ENCODE peak calls at places on chromosomes 16 and 17, in ten cellular contexts. One of them, this sample, is unnamed.

GRCh38 chr16:19831678-19832077 is 53.0 kb downstream of the GPRC5B start:
- DNase-seq in WTC11: no peak
- DNase-seq in activated B cell treated with CpG ODN at 0.5 μM for 24 hours: no peak
- DNase-seq in fibroblast of pulmonary artery: peak; percentile 64
- DNase-seq in thoracic aorta: no peak
- DNase-seq in Panc1: peak; percentile 42
- DNase-seq in astrocyte of the cerebellum: peak; percentile 45
- DNase-seq in psoas muscle: no peak
- DNase-seq in left lung: no peak
- DNase-seq in Peyer's patch: no peak
- DNase-seq in this sample: no peak

GRCh38 chr17:78774956-78775571 is 7.0 kb downstream of the CYTH1 start:
- DNase-seq in Peyer's patch: peak; percentile 51
- DNase-seq in psoas muscle: no peak
- DNase-seq in fibroblast of pulmonary artery: no peak
- DNase-seq in left lung: no peak
- DNase-seq in activated B cell treated with CpG ODN at 0.5 μM for 24 hours: peak; percentile 57
- DNase-seq in WTC11: no peak
- DNase-seq in astrocyte of the cerebellum: no peak
- DNase-seq in Panc1: no peak
- DNase-seq in thoracic aorta: no peak
- DNase-seq in this sample: peak; percentile 64

GRCh38 chr17:68048996-68049395 is 13.5 kb downstream of the KPNA2 start:
- DNase-seq in Panc1: no peak
- DNase-seq in left lung: no peak
- DNase-seq in thoracic aorta: no peak
- DNase-seq in activated B cell treated with CpG ODN at 0.5 μM for 24 hours: no peak
- DNase-seq in fibroblast of pulmonary artery: no peak
- DNase-seq in WTC11: no peak
- DNase-seq in Peyer's patch: no peak
- DNase-seq in astrocyte of the cerebellum: no peak
- DNase-seq in psoas muscle: no peak
- DNase-seq in this sample: no peak

GRCh38 chr17:31144427-31144826 is 49.6 kb downstream of the NF1 start:
- DNase-seq in left lung: no peak
- DNase-seq in astrocyte of the cerebellum: no peak
- DNase-seq in thoracic aorta: no peak
- DNase-seq in Peyer's patch: no peak
- DNase-seq in fibroblast of pulmonary artery: no peak
- DNase-seq in psoas muscle: no peak
- DNase-seq in activated B cell treated with CpG ODN at 0.5 μM for 24 hours: no peak
- DNase-seq in Panc1: no peak
- DNase-seq in WTC11: no peak
- DNase-seq in this sample: no peak

GRCh38 chr16:81061855-81062608 is 15.0 kb downstream of the C16orf46 start:
- DNase-seq in WTC11: no peak
- DNase-seq in psoas muscle: no peak
- DNase-seq in astrocyte of the cerebellum: no peak
- DNase-seq in thoracic aorta: no peak
- DNase-seq in activated B cell treated with CpG ODN at 0.5 μM for 24 hours: no peak
- DNase-seq in left lung: no peak
- DNase-seq in fibroblast of pulmonary artery: no peak
- DNase-seq in Panc1: no peak
- DNase-seq in Peyer's patch: no peak
- DNase-seq in this sample: no peak

GRCh38 chr16:89409161-89409711 is 81.1 kb downstream of the ANKRD11 start:
- DNase-seq in astrocyte of the cerebellum: no peak
- DNase-seq in Peyer's patch: no peak
- DNase-seq in psoas muscle: no peak
- DNase-seq in activated B cell treated with CpG ODN at 0.5 μM for 24 hours: no peak
- DNase-seq in left lung: no peak
- DNase-seq in Panc1: no peak
- DNase-seq in WTC11: no peak
- DNase-seq in thoracic aorta: no peak
- DNase-seq in fibroblast of pulmonary artery: peak; percentile 38
- DNase-seq in this sample: peak; percentile 63

GRCh38 chr17:1890758-1891450 is 61.1 kb downstream of the RPA1 start:
- DNase-seq in Panc1: no peak
- DNase-seq in WTC11: no peak
- DNase-seq in psoas muscle: no peak
- DNase-seq in left lung: no peak
- DNase-seq in fibroblast of pulmonary artery: no peak
- DNase-seq in thoracic aorta: no peak
- DNase-seq in Peyer's patch: no peak
- DNase-seq in activated B cell treated with CpG ODN at 0.5 μM for 24 hours: no peak
- DNase-seq in astrocyte of the cerebellum: no peak
- DNase-seq in this sample: peak; percentile 43

GRCh38 chr17:62648954-62649294 is 21.5 kb downstream of the MRC2 start:
- DNase-seq in Peyer's patch: no peak
- DNase-seq in WTC11: peak; percentile 23
- DNase-seq in activated B cell treated with CpG ODN at 0.5 μM for 24 hours: no peak
- DNase-seq in fibroblast of pulmonary artery: no peak
- DNase-seq in psoas muscle: no peak
- DNase-seq in Panc1: no peak
- DNase-seq in astrocyte of the cerebellum: no peak
- DNase-seq in thoracic aorta: no peak
- DNase-seq in left lung: no peak
- DNase-seq in this sample: no peak

GRCh38 chr17:36535669-36536081 is 888 bp downstream of the PIGW start:
- DNase-seq in Peyer's patch: no peak
- DNase-seq in Panc1: no peak
- DNase-seq in psoas muscle: no peak
- DNase-seq in thoracic aorta: no peak
- DNase-seq in fibroblast of pulmonary artery: no peak
- DNase-seq in left lung: no peak
- DNase-seq in activated B cell treated with CpG ODN at 0.5 μM for 24 hours: no peak
- DNase-seq in astrocyte of the cerebellum: no peak
- DNase-seq in WTC11: no peak
- DNase-seq in this sample: no peak
- TF ChIP-seq CTCF in Peyer's patch: no peak
- TF ChIP-seq CTCF in Panc1: no peak
- TF ChIP-seq CTCF in psoas muscle: no peak
- TF ChIP-seq CTCF in thoracic aorta: no peak
- TF ChIP-seq CTCF in fibroblast of pulmonary artery: no peak
- TF ChIP-seq CTCF in left lung: no peak
- TF ChIP-seq CTCF in activated B cell treated with CpG ODN at 0.5 μM for 24 hours: no peak
- TF ChIP-seq CTCF in astrocyte of the cerebellum: no peak
- TF ChIP-seq CTCF in WTC11: no peak
- TF ChIP-seq CTCF in this sample: no peak

GRCh38 chr17:82915010-82915696 is 75.3 kb upstream of the ZNF750 start:
- DNase-seq in thoracic aorta: no peak
- DNase-seq in left lung: no peak
- DNase-seq in Peyer's patch: no peak
- DNase-seq in psoas muscle: no peak
- DNase-seq in activated B cell treated with CpG ODN at 0.5 μM for 24 hours: no peak
- DNase-seq in Panc1: no peak
- DNase-seq in WTC11: peak; percentile 49
- DNase-seq in fibroblast of pulmonary artery: no peak
- DNase-seq in astrocyte of the cerebellum: no peak
- DNase-seq in this sample: no peak

GRCh38 chr17:82915697-82916027 is 75.8 kb upstream of the ZNF750 start:
- DNase-seq in WTC11: no peak
- DNase-seq in activated B cell treated with CpG ODN at 0.5 μM for 24 hours: peak; percentile 30
- DNase-seq in astrocyte of the cerebellum: no peak
- DNase-seq in fibroblast of pulmonary artery: no peak
- DNase-seq in thoracic aorta: no peak
- DNase-seq in psoas muscle: no peak
- DNase-seq in Panc1: no peak
- DNase-seq in Peyer's patch: no peak
- DNase-seq in left lung: no peak
- DNase-seq in this sample: no peak

GRCh38 chr17:82920150-82920549 is 80.3 kb upstream of the ZNF750 start:
- DNase-seq in psoas muscle: no peak
- DNase-seq in astrocyte of the cerebellum: no peak
- DNase-seq in fibroblast of pulmonary artery: no peak
- DNase-seq in Peyer's patch: no peak
- DNase-seq in Panc1: no peak
- DNase-seq in activated B cell treated with CpG ODN at 0.5 μM for 24 hours: no peak
- DNase-seq in left lung: no peak
- DNase-seq in thoracic aorta: no peak
- DNase-seq in WTC11: no peak
- DNase-seq in this sample: no peak

GRCh38 chr17:82918508-82918907 is 78.7 kb upstream of the ZNF750 start:
- DNase-seq in astrocyte of the cerebellum: no peak
- DNase-seq in Peyer's patch: no peak
- DNase-seq in psoas muscle: no peak
- DNase-seq in fibroblast of pulmonary artery: no peak
- DNase-seq in thoracic aorta: no peak
- DNase-seq in WTC11: no peak
- DNase-seq in Panc1: no peak
- DNase-seq in left lung: no peak
- DNase-seq in activated B cell treated with CpG ODN at 0.5 μM for 24 hours: no peak
- DNase-seq in this sample: no peak

GRCh38 chr17:82917656-82918345 is 78.0 kb upstream of the ZNF750 start:
- DNase-seq in thoracic aorta: no peak
- DNase-seq in activated B cell treated with CpG ODN at 0.5 μM for 24 hours: no peak
- DNase-seq in left lung: no peak
- DNase-seq in Peyer's patch: no peak
- DNase-seq in WTC11: peak; percentile 62
- DNase-seq in fibroblast of pulmonary artery: peak; percentile 26
- DNase-seq in psoas muscle: no peak
- DNase-seq in astrocyte of the cerebellum: no peak
- DNase-seq in Panc1: no peak
- DNase-seq in this sample: no peak
- TF ChIP-seq CTCF in thoracic aorta: peak; percentile 23
- TF ChIP-seq CTCF in activated B cell treated with CpG ODN at 0.5 μM for 24 hours: no peak
- TF ChIP-seq CTCF in left lung: peak; percentile 34
- TF ChIP-seq CTCF in Peyer's patch: no peak
- TF ChIP-seq CTCF in WTC11: no peak
- TF ChIP-seq CTCF in fibroblast of pulmonary artery: peak; percentile 31
- TF ChIP-seq CTCF in psoas muscle: peak; percentile 43
- TF ChIP-seq CTCF in astrocyte of the cerebellum: peak; percentile 44
- TF ChIP-seq CTCF in Panc1: no peak
- TF ChIP-seq CTCF in this sample: peak; percentile 24

DNA sequence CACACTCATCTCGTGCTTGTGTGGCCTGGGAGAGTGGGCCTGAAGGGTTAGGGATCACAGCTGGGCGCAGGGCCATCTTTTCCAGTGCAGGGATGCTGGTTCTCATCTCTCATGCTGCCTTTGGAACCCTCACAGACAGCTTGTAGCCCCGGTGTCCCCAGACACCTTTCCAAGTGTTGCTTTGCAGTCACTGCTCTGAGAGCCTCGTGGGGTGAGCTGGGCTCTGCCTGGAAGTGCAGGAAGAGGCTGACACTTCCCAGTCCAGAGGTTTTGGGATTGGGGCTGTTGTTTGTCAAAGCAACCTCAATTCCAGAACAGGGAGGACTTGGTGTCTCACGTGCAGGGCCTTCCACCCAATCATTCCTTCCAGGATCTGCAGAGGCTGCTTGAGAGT is 28.2 kb downstream of the TBX4 start:
- DNase-seq in thoracic aorta: no peak
- DNase-seq in Panc1: no peak
- DNase-seq in fibroblast of pulmonary artery: no peak
- DNase-seq in left lung: peak; percentile 12
- DNase-seq in psoas muscle: no peak
- DNase-seq in WTC11: no peak
- DNase-seq in activated B cell treated with CpG ODN at 0.5 μM for 24 hours: no peak
- DNase-seq in Peyer's patch: no peak
- DNase-seq in astrocyte of the cerebellum: no peak
- DNase-seq in this sample: no peak
- TF ChIP-seq CTCF in thoracic aorta: no peak
- TF ChIP-seq CTCF in Panc1: no peak
- TF ChIP-seq CTCF in fibroblast of pulmonary artery: no peak
- TF ChIP-seq CTCF in left lung: no peak
- TF ChIP-seq CTCF in psoas muscle: no peak
- TF ChIP-seq CTCF in WTC11: no peak
- TF ChIP-seq CTCF in activated B cell treated with CpG ODN at 0.5 μM for 24 hours: no peak
- TF ChIP-seq CTCF in Peyer's patch: no peak
- TF ChIP-seq CTCF in astrocyte of the cerebellum: no peak
- TF ChIP-seq CTCF in this sample: no peak

GRCh38 chr16:78455861-78456260 is 356.4 kb downstream of the WWOX start:
- DNase-seq in left lung: no peak
- DNase-seq in Panc1: no peak
- DNase-seq in astrocyte of the cerebellum: no peak
- DNase-seq in psoas muscle: no peak
- DNase-seq in Peyer's patch: no peak
- DNase-seq in thoracic aorta: no peak
- DNase-seq in activated B cell treated with CpG ODN at 0.5 μM for 24 hours: no peak
- DNase-seq in WTC11: no peak
- DNase-seq in fibroblast of pulmonary artery: no peak
- DNase-seq in this sample: no peak

GRCh38 chr16:78460428-78460827 is 361.0 kb downstream of the WWOX start:
- DNase-seq in fibroblast of pulmonary artery: no peak
- DNase-seq in left lung: no peak
- DNase-seq in WTC11: no peak
- DNase-seq in astrocyte of the cerebellum: no peak
- DNase-seq in psoas muscle: no peak
- DNase-seq in Peyer's patch: no peak
- DNase-seq in thoracic aorta: no peak
- DNase-seq in Panc1: no peak
- DNase-seq in activated B cell treated with CpG ODN at 0.5 μM for 24 hours: no peak
- DNase-seq in this sample: no peak

GRCh38 chr16:78461087-78461486 is 361.6 kb downstream of the WWOX start:
- DNase-seq in left lung: no peak
- DNase-seq in astrocyte of the cerebellum: no peak
- DNase-seq in Panc1: no peak
- DNase-seq in psoas muscle: no peak
- DNase-seq in Peyer's patch: no peak
- DNase-seq in thoracic aorta: no peak
- DNase-seq in fibroblast of pulmonary artery: no peak
- DNase-seq in WTC11: no peak
- DNase-seq in activated B cell treated with CpG ODN at 0.5 μM for 24 hours: no peak
- DNase-seq in this sample: no peak

GRCh38 chr16:78461496-78461938 is 362.1 kb downstream of the WWOX start:
- DNase-seq in WTC11: no peak
- DNase-seq in psoas muscle: no peak
- DNase-seq in astrocyte of the cerebellum: peak; percentile 37
- DNase-seq in fibroblast of pulmonary artery: no peak
- DNase-seq in activated B cell treated with CpG ODN at 0.5 μM for 24 hours: no peak
- DNase-seq in Panc1: no peak
- DNase-seq in thoracic aorta: no peak
- DNase-seq in Peyer's patch: no peak
- DNase-seq in left lung: no peak
- DNase-seq in this sample: no peak

DNA sequence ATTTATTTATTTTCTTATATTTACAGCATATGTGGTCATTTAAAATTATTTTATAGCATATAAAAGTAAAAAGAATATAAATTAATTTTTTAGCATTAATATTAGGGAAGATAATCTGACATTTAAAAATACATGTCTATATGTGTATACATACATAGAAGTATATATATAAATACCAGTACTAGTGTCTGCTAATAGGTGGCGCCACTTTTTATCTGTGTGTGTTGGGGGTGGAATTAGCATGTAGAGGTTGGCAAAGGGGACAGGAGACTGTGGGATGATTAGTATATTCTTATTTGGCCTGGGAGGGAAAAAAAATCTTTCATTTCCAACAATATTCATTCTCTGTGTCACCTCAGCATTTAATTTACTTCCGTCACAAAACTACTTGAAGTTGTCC is 359.1 kb downstream of the WWOX start:
- DNase-seq in activated B cell treated with CpG ODN at 0.5 μM for 24 hours: no peak
- DNase-seq in thoracic aorta: no peak
- DNase-seq in psoas muscle: no peak
- DNase-seq in Peyer's patch: no peak
- DNase-seq in astrocyte of the cerebellum: no peak
- DNase-seq in WTC11: no peak
- DNase-seq in fibroblast of pulmonary artery: no peak
- DNase-seq in Panc1: no peak
- DNase-seq in left lung: no peak
- DNase-seq in this sample: no peak
- TF ChIP-seq CTCF in activated B cell treated with CpG ODN at 0.5 μM for 24 hours: no peak
- TF ChIP-seq CTCF in thoracic aorta: no peak
- TF ChIP-seq CTCF in psoas muscle: no peak
- TF ChIP-seq CTCF in Peyer's patch: no peak
- TF ChIP-seq CTCF in astrocyte of the cerebellum: no peak
- TF ChIP-seq CTCF in WTC11: peak; percentile 30
- TF ChIP-seq CTCF in fibroblast of pulmonary artery: no peak
- TF ChIP-seq CTCF in Panc1: no peak
- TF ChIP-seq CTCF in left lung: no peak
- TF ChIP-seq CTCF in this sample: no peak